ENCODE peak calls at places on chromosomes 5 and 9, in eight cellular contexts. I is fibroblast of lung, J is GM23338, Z is HepG2, X is GM23248, A is astrocyte, O is endothelial cell of umbilical vein, C is HCT116. B is an unnamed sample.

GRCh38 chr9:34179528-34180138 is 790 bp downstream of the UBAP1 start:
- DNase-seq in I (peak), X (peak), J (no peak), A (no peak), C (no peak), O (peak), Z (no peak), B (no peak)

GRCh38 chr5:2265341-2265740 is 382.6 kb upstream of the IRX4 start:
- DNase-seq in A (no peak), I (no peak), C (no peak), Z (no peak), O (no peak), X (no peak), J (no peak), B (no peak)

GRCh38 chr5:27474054-27474323 is 435.6 kb upstream of the CDH9 start:
- DNase-seq in C (no peak), X (peak), O (no peak), A (no peak), Z (no peak), I (no peak), J (no peak), B (no peak)

GRCh38 chr5:141952030-141952429 is 6.0 kb downstream of the PCDH12 start:
- DNase-seq in C (no peak), Z (no peak), X (no peak), I (no peak), A (no peak), O (no peak), J (no peak), B (no peak)

GRCh38 chr9:87236546-87236945 is 261.1 kb upstream of the DAPK1 start:
- DNase-seq in J (no peak), X (peak), O (no peak), A (no peak), I (no peak), C (no peak), Z (no peak), B (no peak)

GRCh38 chr5:64693636-64694035 is 3.3 kb downstream of the SHISAL2B start:
- DNase-seq in C (no peak), A (no peak), X (no peak), O (no peak), J (no peak), Z (no peak), I (no peak), B (no peak)

GRCh38 chr5:87751801-87752200 is 339.1 kb upstream of the CCNH start:
- DNase-seq in Z (no peak), C (no peak), X (peak), O (no peak), J (no peak), A (no peak), I (peak), B (no peak)

GRCh38 chr5:21199087-21199486 is 1211.1 kb upstream of the CDH18 start:
- DNase-seq in X (no peak), Z (no peak), J (no peak), A (no peak), O (peak), I (no peak), C (no peak), B (no peak)

GRCh38 chr5:162248107-162248713 is 180.6 kb downstream of the GABRG2 start:
- DNase-seq in X (no peak), I (no peak), J (peak), Z (peak), C (no peak), O (no peak), A (no peak), B (peak)

GRCh38 chr5:83947763-83948162 is 227.1 kb upstream of the HAPLN1 start:
- DNase-seq in X (no peak), Z (no peak), J (no peak), C (no peak), A (no peak), I (no peak), O (no peak), B (no peak)

GRCh38 chr5:38423536-38424178 is 132.8 kb downstream of the LIFR start:
- DNase-seq in O (no peak), A (no peak), C (no peak), J (no peak), X (no peak), I (peak), Z (no peak), B (no peak)

GRCh38 chr9:85392270-85392669 is 349.5 kb downstream of the AGTPBP1 start:
- DNase-seq in X (no peak), A (peak), O (no peak), C (no peak), Z (no peak), I (peak), J (no peak), B (no peak)

GRCh38 chr9:92133949-92134604 is 18.9 kb upstream of the SPTLC1 start:
- DNase-seq in I (peak), A (peak), C (peak), J (peak), Z (peak), X (peak), O (peak), B (peak)
- TF ChIP-seq EZH2 in I (no peak), A (no peak), C (no peak), J (no peak), Z (no peak), X (no peak), O (no peak), B (no peak)

GRCh38 chr9:126642009-126642744 is 28.4 kb downstream of the LMX1B start:
- DNase-seq in A (no peak), O (no peak), C (no peak), J (no peak), I (no peak), Z (no peak), X (no peak), B (no peak)

GRCh38 chr9:126641118-126641851 is 27.6 kb downstream of the LMX1B start:
- DNase-seq in C (no peak), O (no peak), X (no peak), J (no peak), A (no peak), Z (no peak), I (no peak), B (no peak)

GRCh38 chr9:126635661-126636439 is 22.1 kb downstream of the LMX1B start:
- DNase-seq in I (no peak), C (no peak), J (peak), O (no peak), Z (no peak), A (no peak), X (no peak), B (no peak)

GRCh38 chr9:126637002-126637849 is 23.5 kb downstream of the LMX1B start:
- DNase-seq in Z (no peak), J (no peak), A (no peak), C (no peak), X (no peak), O (no peak), I (no peak), B (no peak)

DNA sequence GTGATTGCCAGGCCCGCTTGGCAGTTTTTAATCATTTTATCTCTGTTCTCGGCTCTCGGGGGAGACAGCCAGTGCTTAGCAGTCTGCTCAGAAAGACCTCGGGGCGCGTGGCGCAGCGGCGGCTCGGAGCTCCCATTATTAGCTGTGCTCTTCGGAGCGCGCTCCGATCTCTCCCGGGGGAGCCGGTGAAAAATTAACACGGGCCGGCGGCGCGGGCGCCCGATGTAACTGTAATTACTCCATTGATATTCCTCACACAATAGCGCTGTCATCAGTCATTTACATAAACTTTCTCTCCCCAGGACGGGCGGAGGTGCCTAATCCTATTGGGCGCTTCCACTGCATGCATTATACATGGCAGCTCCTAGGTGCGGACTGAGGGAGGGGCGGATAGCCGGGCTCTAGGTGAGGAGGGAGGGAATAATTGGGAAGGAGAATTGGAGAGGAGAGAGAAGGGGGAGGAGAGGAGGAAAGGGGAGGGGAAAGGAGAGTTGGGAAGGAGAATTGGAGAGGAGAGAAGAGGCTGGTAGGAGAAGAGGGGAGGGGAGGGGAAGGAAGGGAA is 24.9 kb downstream of the LMX1B start:
- DNase-seq in C (no peak), Z (no peak), O (no peak), J (peak), A (no peak), X (peak), I (no peak), B (no peak)
- TF ChIP-seq EZH2 in C (no peak), Z (no peak), O (peak), J (peak), A (peak), X (no peak), I (peak), B (peak)

GRCh38 chr9:121760571-121760970 is 109.1 kb downstream of the DAB2IP start:
- DNase-seq in X (no peak), A (no peak), J (no peak), O (no peak), I (no peak), C (no peak), Z (no peak), B (no peak)
- TF ChIP-seq EZH2 in X (no peak), A (no peak), J (no peak), O (no peak), I (no peak), C (no peak), Z (no peak), B (no peak)

GRCh38 chr9:38414040-38414723 is 10.1 kb downstream of the IGFBPL1 start:
- DNase-seq in O (no peak), I (no peak), A (no peak), Z (no peak), X (no peak), C (no peak), J (no peak), B (no peak)
- TF ChIP-seq EZH2 in O (no peak), I (no peak), A (no peak), Z (no peak), X (no peak), C (no peak), J (no peak), B (no peak)

GRCh38 chr5:32206053-32206452 is 31.9 kb upstream of the GOLPH3 start:
- DNase-seq in I (no peak), O (no peak), Z (no peak), X (no peak), J (no peak), A (no peak), C (no peak), B (no peak)
- TF ChIP-seq EZH2 in I (no peak), O (no peak), Z (no peak), X (no peak), J (no peak), A (no peak), C (no peak), B (no peak)

B was measured in H1.